ENCODE peak calls at places on chromosome 5, in four cellular contexts. B is brain microvascular endothelial cell, H is IMR-90, L is GM23248. M is an unnamed sample.
A peak's percentile ranks its signal among the peaks of the same experiment; 100 is the strongest.

GRCh38 chr5:21831145-21831787 is 1021.9 kb downstream of the CDH12 start:
- DNase-seq in B (no peak), H (no peak), L (no peak), M (no peak)

GRCh38 chr5:177495243-177496060 is 2.0 kb downstream of the PDLIM7 start:
- DNase-seq in B (peak; percentile 90), H (peak; percentile 88), L (peak; percentile 85), M (no peak)

GRCh38 chr5:92337772-92338234 is 954.7 kb upstream of the ARRDC3 start:
- DNase-seq in B (no peak), H (peak; percentile 23), L (peak; percentile 74), M (no peak)

GRCh38 chr5:156474251-156474650 is 147.3 kb downstream of the SGCD start:
- DNase-seq in B (peak; percentile 7), H (peak; percentile 73), L (peak; percentile 88), M (no peak)

GRCh38 chr5:115657883-115658233 is 32.0 kb upstream of the TMED7 start:
- DNase-seq in B (peak; percentile 82), H (peak; percentile 81), L (peak; percentile 91), M (no peak)

GRCh38 chr5:180318456-180319089 is 26.7 kb upstream of the MAPK9 start:
- DNase-seq in B (no peak), H (no peak), L (no peak), M (no peak)

GRCh38 chr5:21094619-21095018 is 1106.6 kb upstream of the CDH18 start:
- DNase-seq in B (no peak), H (no peak), L (no peak), M (no peak)

GRCh38 chr5:64947801-64948200 is 179.1 kb downstream of the CWC27 start:
- DNase-seq in B (no peak), H (no peak), L (no peak), M (no peak)

GRCh38 chr5:179377421-179378115 is 32.3 kb upstream of the ADAMTS2 start:
- DNase-seq in B (no peak), H (peak; percentile 18), L (no peak), M (no peak)

GRCh38 chr5:36730537-36731216 is 124.3 kb downstream of the SLC1A3 start:
- DNase-seq in B (no peak), H (no peak), L (no peak), M (no peak)

GRCh38 chr5:177608243-177609075 is 8.5 kb downstream of the B4GALT7 start:
- DNase-seq in B (no peak), H (no peak), L (no peak), M (no peak)

GRCh38 chr5:112921031-112921832 is 795 bp downstream of the REEP5 start:
- DNase-seq in B (peak; percentile 58), H (peak; percentile 56), L (peak; percentile 85), M (peak; percentile 18)

GRCh38 chr5:142881076-142881466 is 110.9 kb downstream of the ARHGAP26 start:
- DNase-seq in B (peak; percentile 85), H (peak; percentile 91), L (peak; percentile 91), M (no peak)

GRCh38 chr5:111627862-111628261 is 115.5 kb upstream of the STARD4 start:
- DNase-seq in B (no peak), H (no peak), L (no peak), M (no peak)

GRCh38 chr5:102600964-102601363 is 102.2 kb upstream of the SLCO6A1 start:
- DNase-seq in B (peak; percentile 3), H (peak; percentile 13), L (peak; percentile 57), M (no peak)

GRCh38 chr5:132489871-132490483 is 596 bp downstream of the IRF1 start:
- DNase-seq in B (no peak), H (peak; percentile 43), L (peak; percentile 80), M (peak; percentile 61)

GRCh38 chr5:59092758-59093157 is 509.9 kb downstream of the RAB3C start:
- DNase-seq in B (no peak), H (no peak), L (no peak), M (no peak)

GRCh38 chr5:35815089-35815936 is 41.4 kb upstream of the IL7R start:
- DNase-seq in B (peak; percentile 34), H (no peak), L (peak; percentile 50), M (no peak)

DNA sequence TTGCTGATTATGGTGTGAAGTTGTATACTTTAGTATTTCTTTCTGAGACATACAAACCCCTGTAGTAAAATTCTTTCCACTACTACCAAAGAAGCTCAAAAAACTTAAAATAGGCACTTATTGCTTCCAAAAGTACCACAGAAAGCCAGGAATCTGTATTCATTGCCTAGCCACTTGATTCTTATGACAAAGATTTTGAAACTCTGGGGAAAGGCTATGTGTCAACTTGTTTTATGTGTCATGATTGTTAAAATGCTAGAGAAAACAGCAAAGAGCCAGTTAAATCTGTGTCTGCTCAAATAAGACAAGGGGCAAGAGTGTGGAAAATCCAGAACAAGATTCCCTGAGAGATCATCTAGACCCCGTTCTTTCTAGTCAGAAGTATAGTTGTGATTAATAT is 6.0 kb downstream of the KIF2A start:
- DNase-seq in B (no peak), H (no peak), L (peak; percentile 51), M (no peak)
- H3K27ac ChIP-seq in B (no peak overlapping the region), H (no peak overlapping the region), L (peak overlapping the region; percentile 3), M (no peak overlapping the region)

DNA sequence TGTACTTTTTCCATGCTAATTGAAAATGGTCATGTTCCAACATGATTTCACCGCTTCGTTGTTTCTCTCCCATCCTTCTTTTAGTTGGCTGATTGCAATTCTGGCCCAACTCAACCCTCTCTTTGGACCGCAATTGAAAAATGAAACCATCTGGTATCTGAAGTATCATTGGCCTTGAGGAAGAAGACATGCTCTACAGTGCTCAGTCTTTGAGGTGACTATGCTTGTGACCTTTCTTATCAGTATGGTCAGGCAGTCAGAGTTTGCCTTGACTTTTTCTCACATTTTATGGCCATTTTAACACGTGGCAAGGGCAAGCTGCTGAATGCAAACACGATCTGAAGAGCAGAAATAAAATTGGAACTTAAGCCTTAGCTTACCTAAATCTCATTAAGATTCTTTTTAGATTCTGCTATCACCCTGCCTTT is 36.0 kb upstream of the CREBRF start:
- DNase-seq in B (no peak), H (no peak), L (no peak), M (no peak)
- H3K27ac ChIP-seq in B (no peak overlapping the region), H (no peak overlapping the region), L (no peak overlapping the region), M (no peak overlapping the region)

DNA sequence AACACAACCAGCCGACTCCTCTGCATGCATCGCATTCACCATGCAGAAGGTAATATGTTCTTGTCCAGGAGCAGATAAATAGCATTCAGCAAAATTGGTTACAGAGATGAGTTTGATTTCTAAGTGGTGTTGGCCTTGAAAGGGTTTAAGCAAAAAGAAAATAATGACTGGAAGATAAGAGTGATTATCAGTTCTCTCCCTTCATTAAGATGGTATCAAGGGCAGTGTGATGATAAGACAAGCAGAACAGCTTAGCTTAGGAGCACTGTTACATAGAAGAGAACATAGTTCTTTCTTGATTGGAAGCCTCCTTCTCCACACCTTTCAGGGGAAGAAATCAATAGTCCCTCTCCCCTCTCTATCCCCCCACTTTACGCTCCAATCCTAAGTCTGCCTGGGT is 121.5 kb downstream of the GALNT10 start:
- DNase-seq in B (no peak), H (no peak), L (no peak), M (no peak)
- H3K27ac ChIP-seq in B (no peak overlapping the region), H (no peak overlapping the region), L (no peak overlapping the region), M (no peak overlapping the region)

GRCh38 chr5:33319841-33320240 is 120.9 kb upstream of the TARS1 start:
- DNase-seq in B (no peak), H (no peak), L (peak; percentile 44), M (no peak)

GRCh38 chr5:33319151-33319550 is 121.6 kb upstream of the TARS1 start:
- DNase-seq in B (no peak), H (no peak), L (peak; percentile 45), M (no peak)

GRCh38 chr5:33317271-33317670 is 123.5 kb upstream of the TARS1 start:
- DNase-seq in B (no peak), H (peak; percentile 52), L (peak; percentile 18), M (no peak)

GRCh38 chr5:33315170-33315569 is 125.6 kb upstream of the TARS1 start:
- DNase-seq in B (no peak), H (peak; percentile 66), L (peak; percentile 38), M (no peak)

DNA sequence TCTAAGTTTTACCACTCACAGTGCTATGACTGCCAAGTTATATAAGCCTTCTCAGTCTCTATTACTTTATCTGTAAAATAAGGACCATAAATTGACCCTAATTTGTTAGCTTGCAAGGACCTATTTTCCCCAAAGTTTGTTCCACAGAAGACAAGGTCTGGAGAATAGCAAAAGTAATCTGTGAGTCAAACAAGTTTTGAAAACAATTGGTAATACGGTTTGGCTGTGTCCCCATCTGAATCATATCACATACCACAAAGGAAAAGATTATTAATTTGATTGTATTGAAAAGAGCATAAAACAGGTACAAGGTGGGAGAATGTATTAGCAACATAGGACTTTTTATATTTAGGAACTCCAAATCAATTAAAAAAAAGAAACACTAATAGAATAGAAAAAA is 124.0 kb upstream of the TARS1 start:
- DNase-seq in B (no peak), H (peak; percentile 58), L (peak; percentile 65), M (no peak)
- H3K27ac ChIP-seq in B (peak overlapping the region; percentile 14), H (no peak overlapping the region), L (peak overlapping the region; percentile 55), M (no peak overlapping the region)

GRCh38 chr5:119521232-119521631 is 68.9 kb downstream of the HSD17B4 start:
- DNase-seq in B (no peak), H (no peak), L (no peak), M (no peak)
- H3K27ac ChIP-seq in B (no peak overlapping the region), H (no peak overlapping the region), L (no peak overlapping the region), M (no peak overlapping the region)

GRCh38 chr5:417765-418559 is 25.0 kb upstream of the EXOC3 start:
- DNase-seq in B (no peak), H (no peak), L (peak; percentile 55), M (no peak)

GRCh38 chr5:416636-416960 is 26.4 kb upstream of the EXOC3 start:
- DNase-seq in B (no peak), H (no peak), L (no peak), M (no peak)

GRCh38 chr5:417301-417700 is 25.7 kb upstream of the EXOC3 start:
- DNase-seq in B (no peak), H (no peak), L (no peak), M (no peak)

GRCh38 chr5:418681-419121 is 24.3 kb upstream of the EXOC3 start:
- DNase-seq in B (no peak), H (peak; percentile 61), L (no peak), M (no peak)

GRCh38 chr5:415928-416635 is 26.9 kb upstream of the EXOC3 start:
- DNase-seq in B (no peak), H (no peak), L (no peak), M (no peak)
- H3K27ac ChIP-seq in B (no peak overlapping the region), H (no peak overlapping the region), L (no peak overlapping the region), M (no peak overlapping the region)

DNA sequence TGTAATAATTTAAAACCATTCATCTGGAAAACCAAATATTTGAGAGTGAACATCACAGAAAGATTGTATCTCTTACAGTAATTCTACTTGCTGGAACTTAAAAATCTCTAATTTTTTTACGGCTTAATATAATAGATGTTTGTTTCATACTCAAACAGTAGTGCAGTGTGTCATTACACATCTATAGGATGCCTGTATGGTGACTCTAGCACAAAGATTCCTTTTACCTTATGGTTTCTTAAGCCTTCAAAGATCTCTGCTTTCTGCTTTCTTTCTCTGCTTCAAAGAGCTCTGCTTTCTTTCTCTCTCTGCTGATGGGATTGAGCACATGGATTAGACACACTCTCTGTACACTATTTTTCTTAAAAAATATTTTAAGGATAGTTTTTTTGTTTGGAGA is 374.0 kb upstream of the CDH9 start:
- DNase-seq in B (no peak), H (no peak), L (no peak), M (no peak)
- H3K27ac ChIP-seq in B (no peak overlapping the region), H (no peak overlapping the region), L (no peak overlapping the region), M (no peak overlapping the region)

DNA sequence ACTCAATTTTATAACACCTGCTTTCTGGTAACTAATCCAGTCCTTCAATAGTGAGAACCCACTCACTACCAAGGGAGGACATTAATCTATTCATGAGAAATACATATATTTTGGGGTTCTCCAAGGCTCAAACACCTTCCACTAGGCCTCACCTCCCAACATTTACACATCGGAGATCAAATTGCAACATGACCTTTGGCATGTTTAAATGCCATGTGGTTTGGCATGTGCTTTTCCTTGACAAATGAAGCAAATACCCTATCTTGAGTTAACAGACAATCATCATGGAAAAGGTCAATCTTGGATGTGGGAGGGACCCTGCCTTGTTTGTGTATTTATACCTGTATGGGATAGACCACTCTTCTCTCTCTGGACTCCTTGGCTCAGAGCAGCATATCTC is 21.9 kb upstream of the SPINK14 start:
- DNase-seq in B (no peak), H (no peak), L (no peak), M (no peak)
- H3K27ac ChIP-seq in B (no peak overlapping the region), H (no peak overlapping the region), L (no peak overlapping the region), M (no peak overlapping the region)